ENCODE peak calls at places on chromosomes 3 and 15, in six cellular contexts. L, C, J, G, X and W are unnamed samples.
A peak's percentile ranks its signal among the peaks of the same experiment; 100 is the strongest.

GRCh38 chr15:79195802-79196201 is 86.7 kb upstream of the ANKRD34C start:
- DNase-seq in G (no peak), L (no peak), X (no peak), C (no peak), J (no peak), W (no peak)

GRCh38 chr3:29822051-29822450 is 541.2 kb downstream of the RBMS3 start:
- DNase-seq in C (no peak), X (peak; percentile 18), L (no peak), J (no peak), G (peak; percentile 44), W (no peak)

GRCh38 chr3:15055019-15055557 is 10.0 kb downstream of the MRPS25 start:
- DNase-seq in L (no peak), X (no peak), J (no peak), C (no peak), G (no peak), W (no peak)

GRCh38 chr15:77412972-77413371 is 6.9 kb downstream of the PEAK1 start:
- DNase-seq in L (no peak), G (no peak), C (no peak), J (no peak), X (no peak), W (no peak)

GRCh38 chr15:66096711-66097058 is 156.9 kb downstream of the MEGF11 start:
- DNase-seq in X (no peak), L (peak; percentile 36), G (no peak), C (no peak), J (no peak), W (no peak)

GRCh38 chr3:43024183-43024865 is 45.2 kb downstream of the GASK1A start:
- DNase-seq in L (no peak), J (no peak), X (no peak), G (no peak), C (no peak), W (no peak)

GRCh38 chr3:108527827-108528226 is 17.4 kb upstream of the MYH15 start:
- DNase-seq in X (no peak), J (no peak), C (no peak), L (no peak), G (no peak), W (no peak)

GRCh38 chr15:94351121-94351520 is 119.8 kb downstream of the MCTP2 start:
- DNase-seq in X (no peak), L (no peak), G (no peak), C (no peak), J (no peak), W (no peak)

GRCh38 chr15:50519740-50520425 is 26.6 kb downstream of the USP50 start:
- DNase-seq in J (no peak), L (no peak), G (no peak), C (no peak), X (no peak), W (no peak)

GRCh38 chr3:121175083-121175482 is 267.1 kb downstream of the STXBP5L start:
- DNase-seq in X (no peak), C (no peak), L (no peak), G (no peak), J (no peak), W (no peak)

GRCh38 chr3:6577584-6577983 is 283.3 kb upstream of the GRM7 start:
- DNase-seq in C (no peak), J (no peak), L (no peak), G (no peak), X (no peak), W (no peak)

GRCh38 chr15:28956491-28956890 is 70.7 kb downstream of the APBA2 start:
- DNase-seq in C (no peak), X (no peak), J (no peak), L (no peak), G (no peak), W (no peak)

GRCh38 chr3:101532783-101533602 is 20.0 kb upstream of the SENP7 start:
- DNase-seq in J (no peak), X (no peak), L (no peak), C (no peak), G (no peak), W (no peak)

GRCh38 chr15:36325206-36325605 is 254.2 kb upstream of the CDIN1 start:
- DNase-seq in L (no peak), G (no peak), C (no peak), X (no peak), J (no peak), W (no peak)

GRCh38 chr15:80182611-80183210 is 29.9 kb downstream of the FAH start:
- DNase-seq in G (peak; percentile 25), L (no peak), C (no peak), J (no peak), X (peak; percentile 69), W (no peak)

GRCh38 chr3:155202626-155203025 is 90.9 kb downstream of the STRIT1 start:
- DNase-seq in X (peak; percentile 30), J (no peak), L (no peak), C (no peak), G (no peak), W (no peak)

GRCh38 chr3:185687479-185687878 is 101.4 kb downstream of the SENP2 start:
- DNase-seq in J (no peak), C (no peak), X (no peak), G (peak; percentile 72), L (no peak), W (no peak)

GRCh38 chr3:193552911-193553310 is 1.8 kb downstream of the ATP13A4 start:
- DNase-seq in C (no peak), G (no peak), J (no peak), X (no peak), L (no peak), W (no peak)

GRCh38 chr3:69364354-69364753 is 21.5 kb downstream of the FRMD4B start:
- DNase-seq in X (no peak), J (no peak), C (no peak), L (no peak), G (peak; percentile 51), W (no peak)

GRCh38 chr3:137766069-137766960 is 2.2 kb downstream of the SOX14 start:
- DNase-seq in J (no peak), X (no peak), L (no peak), G (no peak), C (no peak), W (no peak)

GRCh38 chr15:29631076-29632070 is 190.9 kb downstream of the TJP1 start:
- DNase-seq in G (no peak), C (no peak), X (no peak), L (no peak), J (no peak), W (peak; percentile 92)

GRCh38 chr3:158168996-158169573 is 59.2 kb downstream of the RSRC1 start:
- DNase-seq in X (no peak), G (no peak), J (no peak), L (no peak), C (no peak), W (no peak)

GRCh38 chr3:98326945-98327344 is 26.7 kb upstream of the OR5K4 start:
- DNase-seq in L (no peak), G (no peak), J (no peak), X (no peak), C (no peak), W (no peak)
- H3K27ac ChIP-seq in L (no peak overlapping the region), G (no peak overlapping the region), J (no peak overlapping the region), X (no peak overlapping the region), C (no peak overlapping the region), W (no peak overlapping the region)

DNA sequence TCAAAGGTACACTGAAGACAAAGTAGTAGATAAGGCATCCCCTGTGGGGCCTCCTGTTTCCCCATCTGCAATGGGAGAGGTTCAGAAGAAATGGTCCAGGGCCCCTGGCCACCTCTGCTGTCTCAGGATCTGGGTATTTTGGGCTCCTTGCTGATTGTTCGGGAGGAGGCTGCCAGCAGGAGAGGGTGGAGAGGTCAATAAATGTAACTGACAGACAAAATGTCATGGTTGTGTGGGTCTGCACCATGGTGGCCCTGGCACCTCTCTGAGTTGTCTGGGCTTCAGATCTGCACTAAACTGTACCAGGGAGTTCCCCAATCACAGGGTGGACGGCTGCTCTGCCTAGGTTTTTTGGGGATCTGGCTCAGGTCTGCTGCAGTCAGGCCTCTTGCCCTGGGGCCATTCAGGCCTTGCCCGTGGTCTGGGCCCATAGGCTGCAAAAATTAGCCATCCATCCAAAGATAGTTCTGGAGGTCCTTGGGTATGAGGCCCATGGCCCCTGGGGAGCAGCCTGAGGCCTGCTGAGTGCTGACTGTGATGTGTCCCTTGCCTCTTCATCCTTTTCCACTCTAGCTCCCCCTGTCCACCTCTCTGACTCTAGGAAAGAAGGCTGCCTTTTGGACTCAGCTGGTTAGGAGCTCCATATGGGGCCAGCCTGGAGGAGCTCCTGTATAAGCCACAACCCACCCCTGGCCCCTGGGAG is 7.5 kb downstream of the NBEAL2 start:
- DNase-seq in L (no peak), C (no peak), X (no peak), G (no peak), J (peak; percentile 20), W (peak; percentile 13)
- H3K27ac ChIP-seq in L (peak overlapping the region; percentile 18), C (peak overlapping the region; percentile 62), X (no peak overlapping the region), G (no peak overlapping the region), J (no peak overlapping the region), W (no peak overlapping the region)

DNA sequence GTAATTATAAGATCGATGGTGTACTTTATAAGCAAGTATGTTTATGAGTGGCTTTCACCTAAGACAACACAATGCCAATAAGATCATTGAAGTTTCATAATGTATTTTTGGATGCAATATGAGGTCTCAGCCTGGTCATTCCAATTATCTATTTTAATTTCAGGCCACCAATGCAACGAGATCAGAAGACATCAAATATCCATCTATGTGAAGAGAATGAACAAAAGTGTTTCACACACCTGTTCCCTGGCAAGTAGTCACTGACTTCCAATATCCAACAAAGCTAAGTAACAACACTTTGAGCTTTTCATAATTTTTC is 53.6 kb upstream of the TMCO5A start:
- DNase-seq in L (no peak), G (no peak), J (no peak), X (no peak), C (no peak), W (no peak)
- H3K27ac ChIP-seq in L (no peak overlapping the region), G (no peak overlapping the region), J (no peak overlapping the region), X (no peak overlapping the region), C (no peak overlapping the region), W (no peak overlapping the region)

GRCh38 chr3:51680663-51681230 is 9.7 kb downstream of the TEX264 start:
- DNase-seq in C (no peak), L (no peak), G (no peak), X (no peak), J (no peak), W (no peak)

GRCh38 chr3:51679318-51679717 is 8.3 kb downstream of the TEX264 start:
- DNase-seq in G (no peak), C (no peak), X (no peak), J (no peak), L (no peak), W (no peak)

GRCh38 chr3:51679777-51680176 is 8.7 kb downstream of the TEX264 start:
- DNase-seq in J (no peak), L (no peak), G (no peak), X (no peak), C (no peak), W (peak; percentile 8)

GRCh38 chr3:51681453-51681852 is 10.4 kb downstream of the TEX264 start:
- DNase-seq in L (no peak), X (no peak), C (no peak), G (peak; percentile 41), J (peak; percentile 73), W (no peak)

DNA sequence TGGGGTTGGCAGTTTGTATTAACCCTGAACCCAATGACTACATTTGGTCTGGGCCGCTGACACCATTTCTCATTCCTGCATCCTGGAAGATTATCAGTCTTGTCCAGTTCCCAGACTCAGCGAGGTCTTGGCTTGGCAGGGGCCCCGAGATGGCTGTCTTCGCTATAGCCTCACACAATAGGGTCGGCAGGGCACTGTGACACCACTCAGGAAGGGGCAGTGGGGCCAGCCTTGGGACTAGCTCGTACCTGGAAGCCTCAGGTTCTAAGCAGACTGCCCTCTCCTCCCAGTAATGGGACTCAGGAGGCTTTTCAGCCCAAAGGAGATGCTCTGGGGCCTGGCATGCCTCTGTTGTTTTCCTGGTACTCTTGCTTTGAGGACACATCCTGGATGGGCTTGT is 9.1 kb downstream of the TEX264 start:
- DNase-seq in L (no peak), X (no peak), C (no peak), G (no peak), J (no peak), W (no peak)
- H3K27ac ChIP-seq in L (peak overlapping the region; percentile 17), X (no peak overlapping the region), C (peak overlapping the region; percentile 50), G (no peak overlapping the region), J (no peak overlapping the region), W (no peak overlapping the region)